ENCODE peak calls at places on chromosome 5, in nine cellular contexts. One of them, this sample, is unnamed.
A peak's percentile ranks its signal among the peaks of the same experiment; 100 is the strongest.

GRCh38 chr5:113035096-113035495 is 58.5 kb downstream of the DCP2 start:
- DNase-seq in right lobe of liver: no peak
- DNase-seq in HCT116: no peak
- DNase-seq in adrenal gland: no peak
- DNase-seq in uterus: no peak
- DNase-seq in tibial artery: no peak
- DNase-seq in tibial nerve: no peak
- DNase-seq in SK-N-SH: no peak
- DNase-seq in heart right ventricle: no peak
- DNase-seq in this sample: no peak

GRCh38 chr5:32100230-32100629 is 73.9 kb downstream of the GOLPH3 start:
- DNase-seq in tibial artery: no peak
- DNase-seq in adrenal gland: peak; percentile 69
- DNase-seq in tibial nerve: no peak
- DNase-seq in HCT116: no peak
- DNase-seq in heart right ventricle: no peak
- DNase-seq in uterus: no peak
- DNase-seq in SK-N-SH: peak; percentile 56
- DNase-seq in right lobe of liver: no peak
- DNase-seq in this sample: no peak

GRCh38 chr5:24397601-24398000 is 247.2 kb downstream of the CDH10 start:
- DNase-seq in tibial artery: no peak
- DNase-seq in HCT116: no peak
- DNase-seq in right lobe of liver: no peak
- DNase-seq in heart right ventricle: no peak
- DNase-seq in SK-N-SH: no peak
- DNase-seq in adrenal gland: no peak
- DNase-seq in uterus: no peak
- DNase-seq in tibial nerve: no peak
- DNase-seq in this sample: no peak

GRCh38 chr5:135294793-135295192 is 104.2 kb downstream of the MACROH2A1 start:
- DNase-seq in tibial artery: no peak
- DNase-seq in uterus: no peak
- DNase-seq in HCT116: no peak
- DNase-seq in heart right ventricle: no peak
- DNase-seq in right lobe of liver: no peak
- DNase-seq in SK-N-SH: no peak
- DNase-seq in tibial nerve: no peak
- DNase-seq in adrenal gland: no peak
- DNase-seq in this sample: no peak

GRCh38 chr5:40198736-40199135 is 481.0 kb upstream of the PTGER4 start:
- DNase-seq in SK-N-SH: no peak
- DNase-seq in tibial artery: no peak
- DNase-seq in uterus: no peak
- DNase-seq in HCT116: no peak
- DNase-seq in heart right ventricle: no peak
- DNase-seq in adrenal gland: no peak
- DNase-seq in right lobe of liver: no peak
- DNase-seq in tibial nerve: no peak
- DNase-seq in this sample: no peak

GRCh38 chr5:122316652-122317051 is 4.6 kb downstream of the SNCAIP start:
- DNase-seq in tibial artery: no peak
- DNase-seq in HCT116: no peak
- DNase-seq in SK-N-SH: no peak
- DNase-seq in tibial nerve: no peak
- DNase-seq in right lobe of liver: no peak
- DNase-seq in uterus: no peak
- DNase-seq in heart right ventricle: no peak
- DNase-seq in adrenal gland: no peak
- DNase-seq in this sample: no peak

GRCh38 chr5:132799392-132799791 is 13.7 kb upstream of the SOWAHA start:
- DNase-seq in tibial nerve: no peak
- DNase-seq in HCT116: no peak
- DNase-seq in right lobe of liver: no peak
- DNase-seq in uterus: no peak
- DNase-seq in adrenal gland: no peak
- DNase-seq in heart right ventricle: no peak
- DNase-seq in tibial artery: no peak
- DNase-seq in SK-N-SH: no peak
- DNase-seq in this sample: no peak

GRCh38 chr5:2391021-2391420 is 360.5 kb downstream of the IRX2 start:
- DNase-seq in uterus: no peak
- DNase-seq in adrenal gland: no peak
- DNase-seq in tibial nerve: no peak
- DNase-seq in tibial artery: no peak
- DNase-seq in heart right ventricle: no peak
- DNase-seq in right lobe of liver: no peak
- DNase-seq in SK-N-SH: no peak
- DNase-seq in HCT116: no peak
- DNase-seq in this sample: no peak

DNA sequence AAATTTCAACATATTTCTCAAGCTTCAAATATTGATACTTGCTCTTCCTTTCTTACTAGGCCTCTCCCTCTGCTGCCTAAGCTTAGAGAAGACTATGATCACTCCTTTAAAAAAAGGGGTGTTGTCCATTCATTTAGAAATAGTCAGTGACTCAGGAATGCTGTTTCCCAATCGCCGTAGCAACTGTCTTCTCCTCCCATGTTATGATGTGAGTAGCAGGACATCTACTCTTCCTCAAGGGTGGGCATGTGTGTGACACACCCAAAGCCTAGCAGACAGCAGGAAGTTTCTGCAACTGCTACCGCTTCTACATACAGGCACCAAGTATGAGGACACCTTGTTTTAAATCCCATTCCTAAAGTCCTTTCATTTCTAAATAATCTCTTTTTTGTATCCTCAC is 14.5 kb downstream of the DIAPH1 start:
- DNase-seq in heart right ventricle: no peak
- DNase-seq in tibial artery: peak; percentile 85
- DNase-seq in adrenal gland: peak; percentile 84
- DNase-seq in tibial nerve: peak; percentile 52
- DNase-seq in HCT116: peak; percentile 70
- DNase-seq in right lobe of liver: no peak
- DNase-seq in SK-N-SH: no peak
- DNase-seq in uterus: peak; percentile 65
- DNase-seq in this sample: no peak
- H3K4me1 ChIP-seq in heart right ventricle: peaks cover 28% of the 10 kb centered on the region
- H3K4me1 ChIP-seq in tibial artery: peaks cover 61% of the 10 kb centered on the region
- H3K4me1 ChIP-seq in adrenal gland: peaks cover 3% of the 10 kb centered on the region
- H3K4me1 ChIP-seq in tibial nerve: peaks cover 38% of the 10 kb centered on the region
- H3K4me1 ChIP-seq in HCT116: peaks cover 25% of the 10 kb centered on the region
- H3K4me1 ChIP-seq in right lobe of liver: peaks cover 44% of the 10 kb centered on the region
- H3K4me1 ChIP-seq in SK-N-SH: peaks cover 8% of the 10 kb centered on the region
- H3K4me1 ChIP-seq in uterus: no peaks in the 10 kb centered on the region
- H3K4me1 ChIP-seq in this sample: no peaks in the 10 kb centered on the region

DNA sequence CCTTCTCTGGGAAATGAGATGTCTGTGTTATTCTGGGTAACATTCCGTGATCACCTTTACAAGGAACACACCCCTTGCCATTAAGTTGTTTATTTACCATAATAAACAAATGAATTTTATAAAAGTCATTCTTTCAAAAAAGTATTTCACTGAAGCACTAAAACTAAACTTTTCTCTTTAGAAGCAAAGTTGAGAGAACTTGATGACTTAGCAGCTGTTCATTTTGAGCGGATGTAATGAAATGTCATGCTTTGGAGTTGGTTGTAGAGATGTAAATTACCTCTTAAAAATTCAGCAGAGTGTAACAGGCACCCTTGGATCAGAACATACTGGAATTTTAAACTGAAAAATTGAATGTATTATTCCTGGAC is 617.3 kb downstream of the PDE4D start:
- DNase-seq in tibial artery: no peak
- DNase-seq in uterus: no peak
- DNase-seq in adrenal gland: no peak
- DNase-seq in SK-N-SH: no peak
- DNase-seq in HCT116: no peak
- DNase-seq in heart right ventricle: no peak
- DNase-seq in tibial nerve: no peak
- DNase-seq in right lobe of liver: no peak
- DNase-seq in this sample: no peak
- H3K4me3 ChIP-seq in tibial artery: peak overlapping the region; percentile 63
- H3K4me3 ChIP-seq in uterus: peak overlapping the region; percentile 42
- H3K4me3 ChIP-seq in adrenal gland: peak overlapping the region; percentile 7
- H3K4me3 ChIP-seq in SK-N-SH: no peak overlapping the region
- H3K4me3 ChIP-seq in HCT116: no peak overlapping the region
- H3K4me3 ChIP-seq in heart right ventricle: peak overlapping the region; percentile 39
- H3K4me3 ChIP-seq in tibial nerve: peak overlapping the region; percentile 48
- H3K4me3 ChIP-seq in right lobe of liver: no peak overlapping the region
- H3K4me3 ChIP-seq in this sample: no peak overlapping the region

DNA sequence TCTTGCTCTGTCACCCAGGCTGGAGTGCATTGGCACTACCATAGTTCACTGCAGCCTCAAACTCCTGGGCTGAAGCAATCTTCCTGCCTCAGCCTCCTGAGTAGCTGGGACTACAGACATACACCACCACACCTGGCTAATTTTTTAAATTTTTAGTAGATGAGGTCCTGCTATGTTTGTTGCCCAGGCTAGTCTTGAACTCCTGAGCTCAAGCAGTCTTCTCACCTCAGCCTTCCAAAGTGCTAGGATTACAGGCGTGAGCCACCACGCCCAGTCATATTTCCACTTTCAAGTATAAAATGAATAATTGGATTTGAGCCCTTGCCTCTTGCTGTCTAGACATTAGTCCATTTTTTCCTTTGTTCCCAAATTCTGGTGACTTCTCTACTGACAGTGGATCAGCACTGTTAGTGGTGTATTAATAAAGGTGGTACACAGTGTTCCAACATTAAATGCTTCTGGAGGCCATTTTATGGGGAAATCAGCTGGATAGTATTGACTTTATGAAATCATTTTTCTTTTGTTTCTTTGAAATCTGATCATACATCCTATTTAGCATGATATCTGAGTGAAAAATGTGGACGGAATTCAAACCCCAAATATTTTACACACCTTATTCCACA is 15.9 kb downstream of the ATP6V0E1 start:
- DNase-seq in tibial artery: no peak
- DNase-seq in heart right ventricle: no peak
- DNase-seq in HCT116: no peak
- DNase-seq in SK-N-SH: no peak
- DNase-seq in adrenal gland: no peak
- DNase-seq in uterus: no peak
- DNase-seq in tibial nerve: no peak
- DNase-seq in right lobe of liver: no peak
- DNase-seq in this sample: no peak
- H3K27ac ChIP-seq in tibial artery: peak overlapping the region; percentile 14
- H3K27ac ChIP-seq in heart right ventricle: no peak overlapping the region
- H3K27ac ChIP-seq in HCT116: no peak overlapping the region
- H3K27ac ChIP-seq in SK-N-SH: no peak overlapping the region
- H3K27ac ChIP-seq in adrenal gland: no peak overlapping the region
- H3K27ac ChIP-seq in uterus: no peak overlapping the region
- H3K27ac ChIP-seq in tibial nerve: peak overlapping the region; percentile 88
- H3K27ac ChIP-seq in right lobe of liver: peak overlapping the region; percentile 15
- H3K27ac ChIP-seq in this sample: no peak overlapping the region

GRCh38 chr5:78639811-78640210 is 8.8 kb downstream of the LHFPL2 start:
- DNase-seq in right lobe of liver: no peak
- DNase-seq in tibial nerve: no peak
- DNase-seq in adrenal gland: no peak
- DNase-seq in uterus: no peak
- DNase-seq in SK-N-SH: no peak
- DNase-seq in HCT116: no peak
- DNase-seq in tibial artery: no peak
- DNase-seq in heart right ventricle: no peak
- DNase-seq in this sample: no peak

GRCh38 chr5:78637468-78637867 is 11.1 kb downstream of the LHFPL2 start:
- DNase-seq in HCT116: no peak
- DNase-seq in adrenal gland: no peak
- DNase-seq in heart right ventricle: no peak
- DNase-seq in tibial nerve: no peak
- DNase-seq in tibial artery: no peak
- DNase-seq in uterus: no peak
- DNase-seq in right lobe of liver: no peak
- DNase-seq in SK-N-SH: no peak
- DNase-seq in this sample: no peak

GRCh38 chr5:78640622-78641021 is 8.0 kb downstream of the LHFPL2 start:
- DNase-seq in uterus: no peak
- DNase-seq in adrenal gland: no peak
- DNase-seq in HCT116: no peak
- DNase-seq in tibial artery: no peak
- DNase-seq in tibial nerve: no peak
- DNase-seq in heart right ventricle: no peak
- DNase-seq in right lobe of liver: no peak
- DNase-seq in SK-N-SH: no peak
- DNase-seq in this sample: no peak

GRCh38 chr5:78638423-78638822 is 10.1 kb downstream of the LHFPL2 start:
- DNase-seq in SK-N-SH: peak; percentile 64
- DNase-seq in tibial nerve: no peak
- DNase-seq in heart right ventricle: peak; percentile 53
- DNase-seq in uterus: peak; percentile 79
- DNase-seq in right lobe of liver: peak; percentile 56
- DNase-seq in tibial artery: peak; percentile 55
- DNase-seq in adrenal gland: peak; percentile 96
- DNase-seq in HCT116: no peak
- DNase-seq in this sample: no peak

GRCh38 chr5:78638973-78639669 is 9.5 kb downstream of the LHFPL2 start:
- DNase-seq in HCT116: no peak
- DNase-seq in right lobe of liver: no peak
- DNase-seq in tibial nerve: no peak
- DNase-seq in uterus: no peak
- DNase-seq in heart right ventricle: no peak
- DNase-seq in SK-N-SH: no peak
- DNase-seq in tibial artery: no peak
- DNase-seq in adrenal gland: no peak
- DNase-seq in this sample: no peak
- H3K4me1 ChIP-seq in HCT116: peaks cover 11% of the 10 kb centered on the region
- H3K4me1 ChIP-seq in right lobe of liver: no peaks in the 10 kb centered on the region
- H3K4me1 ChIP-seq in tibial nerve: peaks cover 64% of the 10 kb centered on the region
- H3K4me1 ChIP-seq in uterus: peaks cover 8% of the 10 kb centered on the region
- H3K4me1 ChIP-seq in heart right ventricle: peaks cover 49% of the 10 kb centered on the region
- H3K4me1 ChIP-seq in SK-N-SH: peaks cover 45% of the 10 kb centered on the region
- H3K4me1 ChIP-seq in tibial artery: peaks cover 91% of the 10 kb centered on the region
- H3K4me1 ChIP-seq in adrenal gland: peaks cover 46% of the 10 kb centered on the region
- H3K4me1 ChIP-seq in this sample: peaks cover 5% of the 10 kb centered on the region

DNA sequence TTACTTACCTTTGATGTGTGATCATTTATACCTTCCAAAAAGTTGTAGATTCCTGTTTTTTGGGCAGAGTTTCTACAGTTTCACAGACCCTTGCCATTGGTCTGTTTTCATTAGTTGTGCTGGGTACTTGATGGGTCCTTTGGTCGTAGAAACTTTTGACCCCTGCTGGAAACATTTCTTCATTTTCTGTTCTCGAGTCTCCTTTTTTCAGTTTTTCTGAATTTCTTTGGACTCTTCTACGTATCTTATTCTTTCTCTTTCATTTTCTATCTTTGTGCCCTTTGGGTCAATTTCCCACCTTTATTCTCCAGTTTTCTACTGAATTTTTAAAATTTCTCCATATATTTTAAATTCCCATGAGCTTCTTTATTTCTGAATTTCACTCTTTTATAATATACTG is 16.7 kb downstream of the AP3S1 start:
- DNase-seq in adrenal gland: no peak
- DNase-seq in right lobe of liver: no peak
- DNase-seq in tibial nerve: no peak
- DNase-seq in uterus: no peak
- DNase-seq in heart right ventricle: no peak
- DNase-seq in tibial artery: no peak
- DNase-seq in HCT116: no peak
- DNase-seq in SK-N-SH: no peak
- DNase-seq in this sample: no peak
- H3K4me3 ChIP-seq in adrenal gland: no peak overlapping the region
- H3K4me3 ChIP-seq in right lobe of liver: no peak overlapping the region
- H3K4me3 ChIP-seq in tibial nerve: no peak overlapping the region
- H3K4me3 ChIP-seq in uterus: no peak overlapping the region
- H3K4me3 ChIP-seq in heart right ventricle: no peak overlapping the region
- H3K4me3 ChIP-seq in tibial artery: no peak overlapping the region
- H3K4me3 ChIP-seq in HCT116: no peak overlapping the region
- H3K4me3 ChIP-seq in SK-N-SH: no peak overlapping the region
- H3K4me3 ChIP-seq in this sample: no peak overlapping the region